ENCODE peak calls at places on chromosomes 6 and 20, in six cellular contexts. A is GM12891, L is HepG2, M is K562, W is H1, C is GM12878. T is an unnamed sample.

GRCh38 chr20:4766631-4767030 is 44.9 kb downstream of the PRND start:
- DNase-seq in M (no peak), L (no peak), W (no peak), A (no peak), C (no peak), T (no peak)

GRCh38 chr20:7776148-7776547 is 164.1 kb downstream of the HAO1 start:
- DNase-seq in M (no peak), W (no peak), A (no peak), C (no peak), L (no peak), T (no peak)

GRCh38 chr20:24382330-24382729 is 87.1 kb upstream of the SYNDIG1 start:
- DNase-seq in L (no peak), M (no peak), A (no peak), C (no peak), W (no peak), T (no peak)

GRCh38 chr6:119195848-119196247 is 117.4 kb upstream of the FAM184A start:
- DNase-seq in C (no peak), M (no peak), L (no peak), W (no peak), A (no peak), T (no peak)

GRCh38 chr20:46057856-46058655 is 29.0 kb downstream of the SLC12A5 start:
- DNase-seq in W (no peak), M (no peak), L (no peak), A (peak; percentile 41), C (no peak), T (no peak)

GRCh38 chr20:63461364-63461763 is 11.1 kb downstream of the KCNQ2 start:
- DNase-seq in C (no peak), A (peak; percentile 72), L (no peak), W (no peak), M (peak; percentile 84), T (no peak)

GRCh38 chr6:33755070-33755869 is 8.6 kb upstream of the IP6K3 start:
- DNase-seq in C (no peak), L (no peak), W (no peak), M (peak; percentile 56), A (no peak), T (no peak)

GRCh38 chr6:158086706-158087518 is 81.2 kb downstream of the SERAC1 start:
- DNase-seq in A (no peak), C (no peak), L (no peak), M (no peak), W (no peak), T (no peak)

GRCh38 chr6:170116643-170117042 is 174.2 kb downstream of the DLL1 start:
- DNase-seq in A (no peak), W (no peak), L (no peak), C (no peak), M (no peak), T (no peak)

GRCh38 chr6:85419046-85419759 is 30.7 kb upstream of the NT5E start:
- DNase-seq in L (no peak), W (no peak), A (no peak), C (no peak), M (no peak), T (no peak)

GRCh38 chr6:51568771-51569170 is 518.6 kb downstream of the PKHD1 start:
- DNase-seq in M (no peak), W (no peak), C (no peak), A (no peak), L (no peak), T (no peak)

GRCh38 chr6:138307816-138308727 is 69.6 kb upstream of the SMIM28 start:
- DNase-seq in L (peak; percentile 13), A (no peak), W (no peak), C (no peak), M (no peak), T (no peak)

GRCh38 chr20:47740225-47741184 is 44.8 kb downstream of the SULF2 start:
- DNase-seq in A (no peak), W (no peak), M (peak; percentile 61), L (no peak), C (no peak), T (no peak)

GRCh38 chr6:106159531-106159940 is 73.4 kb downstream of the PRDM1 start:
- DNase-seq in W (no peak), M (no peak), C (no peak), A (no peak), L (no peak), T (no peak)

GRCh38 chr6:13952101-13952500 is 27.3 kb downstream of the RNF182 start:
- DNase-seq in A (no peak), M (no peak), C (no peak), L (no peak), W (no peak), T (no peak)

GRCh38 chr6:41167173-41167963 is 4.5 kb upstream of the TREM2 start:
- DNase-seq in W (no peak), M (no peak), C (no peak), L (no peak), A (no peak), T (no peak)

GRCh38 chr6:23417133-23417532 is 708.9 kb upstream of the NRSN1 start:
- DNase-seq in M (no peak), L (no peak), A (no peak), C (no peak), W (no peak), T (no peak)

GRCh38 chr6:14876778-14877613 is 368.9 kb upstream of the JARID2 start:
- DNase-seq in C (peak; percentile 95), W (no peak), L (no peak), A (no peak), M (no peak), T (no peak)

GRCh38 chr20:588932-589672 is 21.0 kb downstream of the TCF15 start:
- DNase-seq in A (no peak), W (no peak), M (no peak), C (peak; percentile 66), L (no peak), T (no peak)

GRCh38 chr6:101597711-101598110 is 204.2 kb downstream of the GRIK2 start:
- DNase-seq in C (no peak), A (no peak), M (no peak), W (no peak), L (no peak), T (no peak)

GRCh38 chr6:92161953-92162352 is 1257.4 kb downstream of the EPHA7 start:
- DNase-seq in L (no peak), C (no peak), W (no peak), M (no peak), A (no peak), T (no peak)

GRCh38 chr6:57040011-57040410 is 6.5 kb upstream of the KIAA1586 start:
- DNase-seq in A (no peak), W (no peak), M (no peak), C (no peak), L (no peak), T (no peak)

GRCh38 chr20:5549200-5549599 is 201.0 kb upstream of the SHLD1 start:
- DNase-seq in C (no peak), M (no peak), A (no peak), L (no peak), W (no peak), T (no peak)

GRCh38 chr6:41497994-41498393 is 48.2 kb upstream of the FOXP4 start:
- DNase-seq in C (no peak), M (no peak), A (no peak), L (no peak), W (no peak), T (no peak)

GRCh38 chr6:30740540-30740870 is 2.0 kb downstream of the FLOT1 start:
- DNase-seq in A (no peak), W (no peak), M (no peak), L (no peak), C (no peak), T (no peak)

GRCh38 chr6:30743099-30744053 is 889 bp upstream of the FLOT1 start:
- DNase-seq in W (no peak), M (peak; percentile 65), C (no peak), A (no peak), L (no peak), T (no peak)

GRCh38 chr6:30742316-30743098 is at the start of gene FLOT1:
- DNase-seq in A (peak; percentile 90), W (peak; percentile 87), L (peak; percentile 97), M (peak; percentile 98), C (peak; percentile 80), T (peak; percentile 95)

GRCh38 chr6:30740993-30741784 is 1.3 kb downstream of the FLOT1 start:
- DNase-seq in W (no peak), C (no peak), L (no peak), M (no peak), A (no peak), T (no peak)

GRCh38 chr6:30741789-30742315 is 635 bp downstream of the FLOT1 start:
- DNase-seq in W (no peak), A (no peak), M (no peak), L (no peak), C (no peak), T (no peak)
- TF ChIP-seq POLR2A in W (peak; percentile 66), A (no peak), M (no peak), L (no peak), C (no peak), T (peak; percentile 14)

GRCh38 chr20:2692036-2692885 is at the start of gene EBF4:
- DNase-seq in W (no peak), M (peak; percentile 93), L (no peak), C (no peak), A (peak; percentile 63), T (peak; percentile 59)
- TF ChIP-seq TAF1 in W (no peak), M (no peak), L (no peak), C (no peak), A (no peak), T (no peak)

GRCh38 chr20:1617055-1617454 is 2.8 kb downstream of the SIRPB1 start:
- DNase-seq in W (no peak), A (no peak), L (no peak), M (no peak), C (no peak), T (no peak)

GRCh38 chr20:1618954-1619550 is 757 bp downstream of the SIRPB1 start:
- DNase-seq in M (peak; percentile 0), A (no peak), C (no peak), L (peak; percentile 0), W (no peak), T (no peak)

GRCh38 chr20:1622450-1622849 is 2.6 kb upstream of the SIRPB1 start:
- DNase-seq in A (no peak), M (no peak), C (no peak), W (no peak), L (peak; percentile 0), T (no peak)

GRCh38 chr20:1618479-1618878 is 1.3 kb downstream of the SIRPB1 start:
- DNase-seq in L (peak; percentile 0), C (no peak), M (peak; percentile 0), W (no peak), A (no peak), T (no peak)

DNA sequence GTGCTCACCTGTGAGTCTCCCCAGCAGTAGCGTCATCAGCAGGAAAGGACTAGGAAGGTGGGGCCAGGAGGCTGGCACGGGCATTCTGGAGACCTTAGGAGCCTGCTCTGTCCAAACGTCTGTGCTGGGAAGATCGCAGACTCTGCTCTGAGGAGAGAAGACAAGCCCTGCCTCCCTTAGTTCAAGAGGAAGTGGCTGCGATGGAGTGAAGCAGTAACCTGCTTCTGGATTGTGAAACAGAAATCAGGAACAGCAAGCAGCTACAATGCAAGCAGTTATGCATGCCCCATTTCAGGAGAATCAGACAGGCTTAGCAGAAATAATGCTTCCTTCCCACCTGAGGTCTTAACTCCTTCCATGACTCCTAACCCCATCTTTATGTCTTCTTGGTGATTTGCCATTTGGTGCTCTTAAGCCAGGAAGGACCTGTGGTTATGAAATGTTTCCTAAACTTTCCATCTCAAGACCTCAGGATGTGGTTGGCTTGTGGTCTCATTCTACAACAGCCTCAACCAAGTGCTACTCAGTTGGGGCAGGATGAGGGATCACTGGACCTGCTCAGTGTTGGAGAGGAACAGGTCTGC is at the start of gene SIRPB1:
- DNase-seq in M (peak; percentile 0), A (no peak), L (peak; percentile 0), C (no peak), W (no peak), T (no peak)
- TF ChIP-seq POLR2AphosphoS5 in M (no peak), A (no peak), L (no peak), C (no peak), W (no peak), T (no peak)

GRCh38 chr6:27019651-27020552 is 227.6 kb upstream of the PRSS16 start:
- DNase-seq in L (no peak), W (peak; percentile 90), M (peak; percentile 92), A (peak; percentile 39), C (peak; percentile 62), T (peak; percentile 20)
- TF ChIP-seq POLR2A in L (no peak), W (peak; percentile 98), M (peak; percentile 99), A (no peak), C (peak; percentile 87), T (no peak)

T was measured in GM12892.